ENCODE peak calls at places on chromosomes 13 and 19, in seven cellular contexts. O is mesenchymal stem cell; N is Karpas-422; Y is CD8-positive, alpha-beta memory T cell; T is small intestine; M is AG04450; I is HCT116. P is an unnamed sample. For H3K9me3, the result is how much of the 10 kb centered on the place peaks cover.

GRCh38 chr19:33221641-33222040 is 4.0 kb downstream of the SLC7A10 start:
- DNase-seq in O (no peak), N (no peak), Y (no peak), T (no peak), M (no peak), I (no peak), P (no peak)

GRCh38 chr13:104011505-104012270 is 945.5 kb upstream of the SLC10A2 start:
- DNase-seq in O (peak), N (no peak), Y (no peak), T (no peak), M (no peak), I (no peak), P (no peak)

GRCh38 chr13:100024023-100024422 is 42.4 kb downstream of the ZIC2 start:
- DNase-seq in O (no peak), N (no peak), Y (no peak), T (peak), M (no peak), I (no peak), P (no peak)

GRCh38 chr13:73717632-73718031 is 416.6 kb downstream of the KLF12 start:
- DNase-seq in O (peak), N (no peak), Y (no peak), T (peak), M (no peak), I (no peak), P (no peak)

GRCh38 chr19:36707134-36707533 is 19.7 kb downstream of the ZNF567 start:
- DNase-seq in O (no peak), N (no peak), Y (no peak), T (no peak), M (no peak), I (no peak), P (no peak)

GRCh38 chr19:17950310-17951150 is 16.4 kb upstream of the KCNN1 start:
- DNase-seq in O (no peak), N (no peak), Y (peak), T (no peak), M (no peak), I (no peak), P (no peak)

GRCh38 chr13:51211910-51212309 is 10.3 kb upstream of the FAM124A start:
- DNase-seq in O (no peak), N (no peak), Y (no peak), T (no peak), M (no peak), I (no peak), P (no peak)

GRCh38 chr13:113115363-113116205 is 7.0 kb upstream of the F10 start:
- DNase-seq in O (no peak), N (no peak), Y (no peak), T (no peak), M (no peak), I (no peak), P (no peak)

GRCh38 chr13:86324191-86324590 is 525.0 kb upstream of the SLITRK6 start:
- DNase-seq in O (no peak), N (no peak), Y (no peak), T (no peak), M (no peak), I (no peak), P (no peak)

GRCh38 chr13:23321534-23322241 is 111.8 kb downstream of the SACS start:
- DNase-seq in O (peak), N (peak), Y (no peak), T (peak), M (peak), I (peak), P (no peak)

GRCh38 chr13:73810647-73811046 is 323.6 kb downstream of the KLF12 start:
- DNase-seq in O (no peak), N (no peak), Y (no peak), T (no peak), M (no peak), I (no peak), P (no peak)

GRCh38 chr19:40369797-40370196 is 20.2 kb downstream of the HIPK4 start:
- DNase-seq in O (no peak), N (no peak), Y (no peak), T (no peak), M (no peak), I (no peak), P (no peak)

GRCh38 chr13:40377783-40378182 is 288.7 kb downstream of the FOXO1 start:
- DNase-seq in O (no peak), N (no peak), Y (no peak), T (no peak), M (no peak), I (no peak), P (no peak)

GRCh38 chr19:2315121-2315817 is 7.3 kb upstream of the LINGO3 start:
- DNase-seq in O (no peak), N (no peak), Y (no peak), T (no peak), M (no peak), I (no peak), P (no peak)

GRCh38 chr19:42088471-42089190 is 12.7 kb downstream of the ZNF574 start:
- DNase-seq in O (peak), N (no peak), Y (no peak), T (no peak), M (peak), I (no peak), P (no peak)

GRCh38 chr13:33615436-33615835 is 202.5 kb upstream of the RFC3 start:
- DNase-seq in O (no peak), N (no peak), Y (no peak), T (no peak), M (no peak), I (no peak), P (no peak)

GRCh38 chr13:79380943-79381445 is 25.1 kb downstream of the RBM26 start:
- DNase-seq in O (no peak), N (no peak), Y (no peak), T (peak), M (no peak), I (no peak), P (no peak)

GRCh38 chr13:98549728-98550317 is 27.1 kb downstream of the STK24 start:
- DNase-seq in O (peak), N (no peak), Y (no peak), T (no peak), M (no peak), I (no peak), P (no peak)

GRCh38 chr19:49301165-49301865 is 23.7 kb downstream of the SLC6A16 start:
- DNase-seq in O (peak), N (peak), Y (peak), T (peak), M (no peak), I (peak), P (peak)

GRCh38 chr13:74136089-74136658 is 2.0 kb upstream of the KLF12 start:
- DNase-seq in O (peak), N (peak), Y (peak), T (peak), M (no peak), I (no peak), P (peak)

GRCh38 chr13:44433863-44434262 is 60.2 kb downstream of the SERP2 start:
- DNase-seq in O (no peak), N (no peak), Y (no peak), T (no peak), M (no peak), I (no peak), P (no peak)

GRCh38 chr19:52622261-52622660 is 15.9 kb downstream of the ZNF83 start:
- DNase-seq in O (no peak), N (peak), Y (no peak), T (no peak), M (no peak), I (no peak), P (no peak)

GRCh38 chr13:51608857-51609406 is 24.7 kb downstream of the WDFY2 start:
- DNase-seq in O (no peak), N (no peak), Y (no peak), T (no peak), M (no peak), I (no peak), P (no peak)

GRCh38 chr19:50460161-50460765 is 16.0 kb upstream of the EMC10 start:
- DNase-seq in O (no peak), N (peak), Y (no peak), T (no peak), M (no peak), I (no peak), P (no peak)

GRCh38 chr13:35164324-35164932 is 222.4 kb downstream of the NBEA start:
- DNase-seq in O (peak), N (peak), Y (peak), T (peak), M (no peak), I (peak), P (no peak)

GRCh38 chr13:108000998-108001397 is 214.3 kb downstream of the LIG4 start:
- DNase-seq in O (no peak), N (no peak), Y (no peak), T (no peak), M (no peak), I (no peak), P (no peak)

GRCh38 chr19:45376045-45376724 is 5.8 kb upstream of the ERCC2 start:
- DNase-seq in O (peak), N (no peak), Y (no peak), T (no peak), M (peak), I (peak), P (no peak)

GRCh38 chr13:54029226-54029625 is 1000.6 kb downstream of the OLFM4 start:
- DNase-seq in O (peak), N (peak), Y (no peak), T (no peak), M (no peak), I (no peak), P (no peak)

GRCh38 chr13:28494861-28495585 is at the start of gene FLT1:
- DNase-seq in O (peak), N (no peak), Y (peak), T (no peak), M (no peak), I (no peak), P (no peak)

GRCh38 chr13:101915755-101916107 is 463.3 kb downstream of the ITGBL1 start:
- DNase-seq in O (no peak), N (no peak), Y (no peak), T (no peak), M (no peak), I (no peak), P (no peak)

GRCh38 chr19:4343056-4343844 is at the start of gene MPND:
- DNase-seq in O (peak), N (peak), Y (peak), T (peak), M (peak), I (peak), P (peak)

GRCh38 chr13:94232956-94233355 is 246.5 kb downstream of the DCT start:
- DNase-seq in O (no peak), N (no peak), Y (no peak), T (no peak), M (no peak), I (no peak), P (no peak)

GRCh38 chr19:50162988-50163387 is at the start of gene IZUMO2:
- DNase-seq in O (no peak), N (no peak), Y (no peak), T (no peak), M (no peak), I (no peak), P (no peak)

GRCh38 chr19:16795731-16796130 is 33.5 kb upstream of the SIN3B start:
- DNase-seq in O (no peak), N (no peak), Y (no peak), T (no peak), M (no peak), I (no peak), P (no peak)

GRCh38 chr19:16797876-16798275 is 31.3 kb upstream of the SIN3B start:
- DNase-seq in O (no peak), N (no peak), Y (no peak), T (no peak), M (no peak), I (no peak), P (no peak)

GRCh38 chr19:16791942-16792341 is 37.3 kb upstream of the SIN3B start:
- DNase-seq in O (no peak), N (no peak), Y (no peak), T (no peak), M (no peak), I (no peak), P (no peak)

GRCh38 chr19:16795042-16795441 is 34.2 kb upstream of the SIN3B start:
- DNase-seq in O (no peak), N (no peak), Y (no peak), T (no peak), M (no peak), I (no peak), P (no peak)

GRCh38 chr19:16794456-16794855 is 34.7 kb upstream of the SIN3B start:
- DNase-seq in O (no peak), N (no peak), Y (no peak), T (no peak), M (no peak), I (no peak), P (no peak)
- H3K9me3 ChIP-seq in O (under half), N (under half), Y (under half), T (under half), M (under half), I (under half), P (under half)

DNA sequence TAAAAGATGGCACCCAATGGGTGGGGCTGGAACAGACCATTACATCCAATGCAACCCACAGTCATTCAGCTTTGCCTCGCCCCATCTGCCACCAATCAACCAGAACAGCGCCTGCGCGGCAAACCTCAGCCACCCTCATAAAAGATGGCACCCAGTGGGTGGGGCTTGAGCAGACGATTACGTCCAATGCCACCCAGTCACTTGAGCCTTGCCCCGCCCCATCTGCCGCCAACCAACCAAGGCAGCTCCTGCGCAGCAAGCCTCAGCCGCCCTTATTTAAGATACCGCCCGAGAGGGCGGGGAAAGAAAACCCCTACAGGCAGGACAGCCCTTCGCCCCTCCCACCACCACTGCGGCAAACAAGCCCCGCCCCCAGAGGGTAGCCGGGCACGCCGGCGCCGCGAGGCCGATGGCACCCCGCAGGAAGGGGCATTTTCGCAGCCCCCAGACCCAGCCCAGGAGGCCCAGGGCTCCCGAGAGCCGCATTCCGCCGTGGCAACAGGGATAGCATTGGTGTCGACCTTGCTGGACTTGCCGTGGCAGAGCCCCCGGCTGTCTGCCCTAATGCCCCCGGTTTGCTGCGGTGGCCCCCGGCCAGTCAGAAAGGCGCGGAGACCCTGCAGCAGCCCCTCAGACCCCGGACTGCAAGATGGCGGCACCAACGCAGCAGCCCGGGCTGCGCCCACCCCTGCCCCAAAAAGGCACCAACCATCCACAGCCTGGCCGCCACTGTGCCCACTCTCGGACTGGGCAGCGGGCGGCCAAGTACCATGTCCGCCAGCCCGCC is 668 bp downstream of the PEG3 start:
- DNase-seq in O (no peak), N (no peak), Y (no peak), T (no peak), M (no peak), I (no peak), P (no peak)
- H3K9me3 ChIP-seq in O (under half), N (under half), Y (under half), T (under half), M (half or more), I (under half), P (under half)

GRCh38 chr13:49213997-49214916 is 5.9 kb upstream of the MLNR start:
- DNase-seq in O (no peak), N (no peak), Y (no peak), T (peak), M (no peak), I (no peak), P (no peak)
- H3K9me3 ChIP-seq in O (under half), N (under half), Y (under half), T (under half), M (under half), I (under half), P (under half)

DNA sequence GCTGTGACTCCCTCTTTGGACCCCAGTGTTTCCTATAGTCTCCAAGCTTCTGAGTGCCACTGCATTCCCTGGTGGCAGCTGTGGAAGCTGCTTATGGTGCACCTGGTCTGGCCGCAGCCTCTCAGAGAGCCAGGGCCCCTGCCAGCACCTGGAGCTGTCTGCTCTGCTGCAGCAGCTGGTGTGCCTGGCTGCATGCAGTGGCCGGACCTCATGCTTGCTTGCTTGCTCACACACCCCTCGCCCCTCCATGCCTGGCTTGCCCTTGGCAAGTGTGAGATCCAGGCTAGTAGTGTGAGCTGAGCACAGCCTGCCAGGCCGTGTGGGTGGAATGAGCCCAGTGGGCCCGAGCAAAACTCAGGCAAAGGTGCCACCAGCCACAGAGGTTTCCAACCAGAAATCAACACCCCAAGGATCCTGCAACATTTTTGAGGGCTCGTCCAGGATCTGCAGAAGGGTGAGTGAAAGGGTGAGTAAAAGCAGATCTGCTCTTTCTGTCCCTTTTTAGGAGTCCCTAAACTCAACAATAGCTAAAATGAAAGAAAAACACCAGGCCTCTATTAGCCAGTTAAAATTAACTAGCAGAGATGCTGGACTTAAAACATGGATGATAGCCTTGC is 7.6 kb upstream of the MLLT1 start:
- DNase-seq in O (peak), N (no peak), Y (no peak), T (no peak), M (no peak), I (no peak), P (no peak)
- H3K9me3 ChIP-seq in O (under half), N (under half), Y (under half), T (under half), M (half or more), I (under half), P (under half)